ENCODE peak calls at places on chromosomes 3 and 15, in nine cellular contexts. One of them, this sample, is unnamed.

GRCh38 chr15:64693134-64693533 is 82.3 kb downstream of the RBPMS2 start:
- DNase-seq in fibroblast of lung: peak
- DNase-seq in hepatocyte: peak
- DNase-seq in A549: peak
- DNase-seq in GM23338: no peak
- DNase-seq in SK-N-SH: no peak
- DNase-seq in GM23248: peak
- DNase-seq in IMR-90: peak
- DNase-seq in mammary epithelial cell: peak
- DNase-seq in this sample: peak

GRCh38 chr3:55474213-55474632 is 12.9 kb downstream of the WNT5A start:
- DNase-seq in A549: no peak
- DNase-seq in GM23338: peak
- DNase-seq in mammary epithelial cell: no peak
- DNase-seq in IMR-90: no peak
- DNase-seq in fibroblast of lung: no peak
- DNase-seq in SK-N-SH: no peak
- DNase-seq in GM23248: no peak
- DNase-seq in hepatocyte: no peak
- DNase-seq in this sample: no peak

GRCh38 chr3:49654955-49655556 is 19.1 kb upstream of the APEH start:
- DNase-seq in SK-N-SH: no peak
- DNase-seq in GM23338: no peak
- DNase-seq in IMR-90: no peak
- DNase-seq in GM23248: no peak
- DNase-seq in mammary epithelial cell: no peak
- DNase-seq in A549: no peak
- DNase-seq in hepatocyte: no peak
- DNase-seq in fibroblast of lung: no peak
- DNase-seq in this sample: no peak

GRCh38 chr15:73697033-73697467 is 12.9 kb downstream of the CD276 start:
- DNase-seq in IMR-90: peak
- DNase-seq in hepatocyte: peak
- DNase-seq in GM23338: peak
- DNase-seq in A549: no peak
- DNase-seq in SK-N-SH: peak
- DNase-seq in fibroblast of lung: peak
- DNase-seq in GM23248: peak
- DNase-seq in mammary epithelial cell: peak
- DNase-seq in this sample: peak

GRCh38 chr3:141412087-141412935 is 44.0 kb downstream of the ZBTB38 start:
- DNase-seq in A549: peak
- DNase-seq in GM23338: peak
- DNase-seq in mammary epithelial cell: peak
- DNase-seq in hepatocyte: peak
- DNase-seq in SK-N-SH: no peak
- DNase-seq in GM23248: peak
- DNase-seq in IMR-90: peak
- DNase-seq in fibroblast of lung: peak
- DNase-seq in this sample: peak

GRCh38 chr3:157094751-157095480 is 65.0 kb downstream of the CCNL1 start:
- DNase-seq in A549: no peak
- DNase-seq in SK-N-SH: no peak
- DNase-seq in GM23338: no peak
- DNase-seq in hepatocyte: no peak
- DNase-seq in mammary epithelial cell: peak
- DNase-seq in GM23248: peak
- DNase-seq in IMR-90: peak
- DNase-seq in fibroblast of lung: no peak
- DNase-seq in this sample: no peak

GRCh38 chr3:170961616-170962400 is 53.4 kb upstream of the EIF5A2 start:
- DNase-seq in IMR-90: peak
- DNase-seq in fibroblast of lung: peak
- DNase-seq in GM23248: peak
- DNase-seq in SK-N-SH: peak
- DNase-seq in mammary epithelial cell: peak
- DNase-seq in GM23338: peak
- DNase-seq in A549: peak
- DNase-seq in hepatocyte: peak
- DNase-seq in this sample: peak

GRCh38 chr3:187685948-187686347 is 15.8 kb upstream of the SST start:
- DNase-seq in mammary epithelial cell: no peak
- DNase-seq in fibroblast of lung: no peak
- DNase-seq in GM23248: no peak
- DNase-seq in SK-N-SH: no peak
- DNase-seq in A549: no peak
- DNase-seq in IMR-90: no peak
- DNase-seq in GM23338: no peak
- DNase-seq in hepatocyte: no peak
- DNase-seq in this sample: no peak

GRCh38 chr15:79923068-79923514 is 26.3 kb upstream of the MTHFS start:
- DNase-seq in A549: peak
- DNase-seq in mammary epithelial cell: peak
- DNase-seq in SK-N-SH: peak
- DNase-seq in hepatocyte: peak
- DNase-seq in fibroblast of lung: peak
- DNase-seq in IMR-90: peak
- DNase-seq in GM23338: peak
- DNase-seq in GM23248: peak
- DNase-seq in this sample: peak

GRCh38 chr3:39285333-39285732 is 5.5 kb upstream of the CX3CR1 start:
- DNase-seq in GM23248: no peak
- DNase-seq in hepatocyte: no peak
- DNase-seq in GM23338: no peak
- DNase-seq in A549: no peak
- DNase-seq in mammary epithelial cell: no peak
- DNase-seq in IMR-90: no peak
- DNase-seq in SK-N-SH: no peak
- DNase-seq in fibroblast of lung: no peak
- DNase-seq in this sample: no peak

GRCh38 chr3:126432901-126433480 is 38.3 kb downstream of the CFAP100 start:
- DNase-seq in GM23338: no peak
- DNase-seq in A549: no peak
- DNase-seq in GM23248: no peak
- DNase-seq in SK-N-SH: no peak
- DNase-seq in mammary epithelial cell: no peak
- DNase-seq in fibroblast of lung: no peak
- DNase-seq in hepatocyte: no peak
- DNase-seq in IMR-90: no peak
- DNase-seq in this sample: no peak

GRCh38 chr15:31457631-31458526 is 131.2 kb downstream of the KLF13 start:
- DNase-seq in mammary epithelial cell: peak
- DNase-seq in GM23338: no peak
- DNase-seq in IMR-90: peak
- DNase-seq in hepatocyte: no peak
- DNase-seq in A549: peak
- DNase-seq in fibroblast of lung: peak
- DNase-seq in GM23248: peak
- DNase-seq in SK-N-SH: no peak
- DNase-seq in this sample: peak

DNA sequence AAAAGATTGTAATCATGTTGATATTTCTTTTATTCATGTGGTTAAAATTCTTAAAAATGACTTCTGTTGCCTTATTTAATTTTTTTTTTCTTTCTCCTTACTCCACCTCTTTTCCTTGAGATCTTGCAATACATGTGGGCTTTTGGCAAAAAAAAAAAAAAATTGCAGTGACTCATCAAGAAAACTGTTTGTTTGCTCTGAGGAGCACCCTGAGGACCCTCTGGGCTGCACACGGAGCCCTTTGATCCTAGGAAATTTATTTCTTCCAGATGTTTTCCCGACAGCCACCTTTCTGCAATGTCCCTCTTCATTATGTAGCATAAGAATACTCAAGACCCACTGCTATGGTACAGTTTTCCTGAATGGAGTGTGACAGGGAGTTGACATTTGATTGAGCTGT is 371.7 kb downstream of the ZBTB20 start:
- DNase-seq in A549: no peak
- DNase-seq in hepatocyte: no peak
- DNase-seq in mammary epithelial cell: no peak
- DNase-seq in fibroblast of lung: peak
- DNase-seq in GM23248: peak
- DNase-seq in GM23338: no peak
- DNase-seq in IMR-90: peak
- DNase-seq in SK-N-SH: no peak
- DNase-seq in this sample: peak
- H3K4me2 ChIP-seq in A549: no peak
- H3K4me2 ChIP-seq in hepatocyte: no peak
- H3K4me2 ChIP-seq in mammary epithelial cell: no peak
- H3K4me2 ChIP-seq in fibroblast of lung: no peak
- H3K4me2 ChIP-seq in GM23248: no peak
- H3K4me2 ChIP-seq in GM23338: no peak
- H3K4me2 ChIP-seq in IMR-90: no peak
- H3K4me2 ChIP-seq in SK-N-SH: no peak
- H3K4me2 ChIP-seq in this sample: no peak

GRCh38 chr3:21785765-21786453 is 34.9 kb upstream of the ZNF385D start:
- DNase-seq in GM23338: no peak
- DNase-seq in mammary epithelial cell: no peak
- DNase-seq in A549: no peak
- DNase-seq in fibroblast of lung: no peak
- DNase-seq in SK-N-SH: no peak
- DNase-seq in IMR-90: no peak
- DNase-seq in hepatocyte: no peak
- DNase-seq in GM23248: no peak
- DNase-seq in this sample: no peak
- H3K4me2 ChIP-seq in GM23338: no peak
- H3K4me2 ChIP-seq in mammary epithelial cell: no peak
- H3K4me2 ChIP-seq in A549: no peak
- H3K4me2 ChIP-seq in fibroblast of lung: no peak
- H3K4me2 ChIP-seq in SK-N-SH: no peak
- H3K4me2 ChIP-seq in IMR-90: no peak
- H3K4me2 ChIP-seq in hepatocyte: no peak
- H3K4me2 ChIP-seq in GM23248: no peak
- H3K4me2 ChIP-seq in this sample: no peak

GRCh38 chr3:98013428-98014349 is 21.4 kb downstream of the GABRR3 start:
- DNase-seq in fibroblast of lung: peak
- DNase-seq in GM23248: peak
- DNase-seq in A549: peak
- DNase-seq in SK-N-SH: no peak
- DNase-seq in GM23338: no peak
- DNase-seq in mammary epithelial cell: peak
- DNase-seq in IMR-90: peak
- DNase-seq in hepatocyte: no peak
- DNase-seq in this sample: no peak

GRCh38 chr3:98005438-98005837 is 29.7 kb downstream of the GABRR3 start:
- DNase-seq in GM23338: no peak
- DNase-seq in fibroblast of lung: no peak
- DNase-seq in mammary epithelial cell: no peak
- DNase-seq in SK-N-SH: no peak
- DNase-seq in IMR-90: no peak
- DNase-seq in A549: no peak
- DNase-seq in GM23248: no peak
- DNase-seq in hepatocyte: no peak
- DNase-seq in this sample: no peak

GRCh38 chr3:98012974-98013373 is 22.1 kb downstream of the GABRR3 start:
- DNase-seq in SK-N-SH: no peak
- DNase-seq in IMR-90: peak
- DNase-seq in A549: peak
- DNase-seq in mammary epithelial cell: no peak
- DNase-seq in GM23248: peak
- DNase-seq in hepatocyte: no peak
- DNase-seq in GM23338: no peak
- DNase-seq in fibroblast of lung: peak
- DNase-seq in this sample: no peak

GRCh38 chr3:98010194-98010882 is 24.8 kb downstream of the GABRR3 start:
- DNase-seq in GM23248: no peak
- DNase-seq in hepatocyte: no peak
- DNase-seq in mammary epithelial cell: no peak
- DNase-seq in fibroblast of lung: no peak
- DNase-seq in SK-N-SH: no peak
- DNase-seq in GM23338: peak
- DNase-seq in IMR-90: no peak
- DNase-seq in A549: no peak
- DNase-seq in this sample: no peak

DNA sequence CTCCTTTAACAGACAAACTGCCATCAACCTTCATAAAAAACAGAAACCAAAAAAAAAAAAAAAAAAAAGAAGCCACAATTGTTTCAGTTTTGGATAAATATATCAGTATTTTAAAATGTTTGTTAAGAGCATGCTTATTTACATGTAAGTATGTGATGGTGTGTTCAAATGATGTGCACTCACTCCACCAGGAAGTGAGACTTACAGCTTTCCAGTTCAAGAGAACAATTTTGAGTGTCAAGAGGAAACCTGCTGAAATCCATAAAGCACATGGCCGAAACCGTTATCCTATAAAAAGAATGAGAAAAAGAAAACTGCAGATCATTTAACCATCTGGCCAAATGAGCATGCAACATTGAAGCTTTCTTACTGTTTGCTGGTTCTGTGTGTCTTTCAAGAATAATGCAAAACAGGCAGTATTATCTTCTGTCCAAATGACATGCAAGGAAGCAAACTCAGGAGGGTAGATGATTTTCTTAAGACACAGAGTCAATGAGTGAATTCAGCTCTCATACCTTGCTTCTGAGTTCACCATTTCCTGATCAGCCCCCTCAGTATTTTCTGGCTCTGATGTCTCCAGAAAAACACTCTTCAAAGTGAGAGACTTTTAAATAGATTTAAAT is 26.3 kb downstream of the GABRR3 start:
- DNase-seq in A549: no peak
- DNase-seq in mammary epithelial cell: no peak
- DNase-seq in GM23248: no peak
- DNase-seq in IMR-90: no peak
- DNase-seq in SK-N-SH: no peak
- DNase-seq in hepatocyte: no peak
- DNase-seq in fibroblast of lung: no peak
- DNase-seq in GM23338: no peak
- DNase-seq in this sample: no peak
- H3K4me2 ChIP-seq in A549: no peak
- H3K4me2 ChIP-seq in mammary epithelial cell: no peak
- H3K4me2 ChIP-seq in GM23248: no peak
- H3K4me2 ChIP-seq in IMR-90: no peak
- H3K4me2 ChIP-seq in SK-N-SH: no peak
- H3K4me2 ChIP-seq in hepatocyte: no peak
- H3K4me2 ChIP-seq in fibroblast of lung: no peak
- H3K4me2 ChIP-seq in GM23338: no peak
- H3K4me2 ChIP-seq in this sample: no peak

DNA sequence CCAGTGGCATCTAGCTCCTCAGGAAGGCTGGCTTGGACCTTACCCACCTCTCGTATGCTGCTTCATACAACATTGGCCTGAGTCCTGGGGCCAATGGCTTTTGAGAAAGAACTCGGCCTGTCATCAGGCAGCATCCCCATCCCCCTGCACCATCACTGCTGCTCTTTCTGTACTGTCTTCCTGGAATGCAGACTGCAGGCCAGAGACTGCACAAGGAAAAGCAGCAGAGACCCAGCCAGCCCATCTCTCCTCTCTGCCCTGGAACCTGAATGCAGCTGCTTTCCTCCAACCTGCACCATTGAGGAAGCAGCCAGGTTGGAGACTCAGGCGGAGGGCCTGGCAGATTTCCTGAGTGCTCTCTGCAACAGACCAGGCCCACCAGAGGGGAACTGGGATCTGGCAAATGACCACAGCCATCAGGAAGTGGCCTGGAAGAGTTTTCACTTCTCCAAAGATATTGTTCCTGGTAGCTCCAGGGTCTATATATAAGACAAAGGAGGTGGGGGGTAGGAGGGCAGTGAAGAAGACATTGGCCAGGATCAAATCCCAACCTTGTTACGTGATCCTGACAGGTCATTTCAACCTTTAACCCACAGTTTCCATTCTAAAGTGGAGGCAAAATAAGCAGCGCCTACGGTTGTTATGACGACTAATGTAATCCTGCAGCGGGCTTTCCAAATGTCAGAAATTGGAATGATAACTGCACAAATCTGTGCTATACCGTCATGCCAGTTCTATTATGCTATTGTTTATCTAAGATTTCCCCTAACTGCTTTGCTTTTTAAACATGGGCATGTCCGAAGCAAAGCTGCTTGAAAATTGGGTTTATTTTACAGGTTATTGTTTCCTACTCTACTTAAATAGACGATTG is 24.4 kb upstream of the RAB7A start:
- DNase-seq in SK-N-SH: peak
- DNase-seq in GM23338: no peak
- DNase-seq in fibroblast of lung: peak
- DNase-seq in mammary epithelial cell: no peak
- DNase-seq in hepatocyte: no peak
- DNase-seq in GM23248: no peak
- DNase-seq in IMR-90: peak
- DNase-seq in A549: no peak
- DNase-seq in this sample: no peak
- H3K4me2 ChIP-seq in SK-N-SH: no peak
- H3K4me2 ChIP-seq in GM23338: no peak
- H3K4me2 ChIP-seq in fibroblast of lung: peak
- H3K4me2 ChIP-seq in mammary epithelial cell: no peak
- H3K4me2 ChIP-seq in hepatocyte: no peak
- H3K4me2 ChIP-seq in GM23248: no peak
- H3K4me2 ChIP-seq in IMR-90: peak
- H3K4me2 ChIP-seq in A549: no peak
- H3K4me2 ChIP-seq in this sample: no peak

This sample was measured in astrocyte.